ENCODE peak calls at places on chromosome 14, in four cellular contexts. A, G, R and E are unnamed samples.

GRCh38 chr14:36771256-36771655 is 109.6 kb downstream of the PAX9 start:
- DNase-seq in G (no peak), R (no peak), A (no peak), E (peak)

GRCh38 chr14:102419276-102419675 is 56.5 kb downstream of the TECPR2 start:
- DNase-seq in G (no peak), R (no peak), A (no peak), E (no peak)

GRCh38 chr14:59600211-59600945 is 23.8 kb upstream of the CCDC175 start:
- DNase-seq in G (no peak), A (no peak), R (no peak), E (no peak)

GRCh38 chr14:37709419-37710195 is 114.2 kb downstream of the TTC6 start:
- DNase-seq in A (no peak), R (no peak), G (no peak), E (peak)

GRCh38 chr14:20681348-20682126 is 2.8 kb upstream of the RNASE4 start:
- DNase-seq in G (peak), A (peak), R (peak), E (peak)

GRCh38 chr14:71076472-71076871 is 169.2 kb downstream of the PCNX1 start:
- DNase-seq in G (no peak), R (no peak), A (no peak), E (no peak)

GRCh38 chr14:85316701-85317100 is 213.2 kb upstream of the FLRT2 start:
- DNase-seq in R (no peak), G (no peak), A (no peak), E (no peak)

GRCh38 chr14:71856199-71856919 is 75.9 kb upstream of the RGS6 start:
- DNase-seq in A (no peak), R (no peak), G (no peak), E (no peak)

GRCh38 chr14:88706425-88706824 is 86.3 kb downstream of the EML5 start:
- DNase-seq in A (no peak), G (no peak), R (no peak), E (no peak)

GRCh38 chr14:64960762-64961276 is 11.3 kb downstream of the RAB15 start:
- DNase-seq in G (peak), A (peak), R (peak), E (no peak)

GRCh38 chr14:104362761-104363605 is 216.6 kb upstream of the C14orf180 start:
- DNase-seq in A (no peak), G (peak), R (no peak), E (no peak)

GRCh38 chr14:65686761-65687160 is 274.2 kb downstream of the FUT8 start:
- DNase-seq in G (no peak), A (no peak), R (no peak), E (no peak)

GRCh38 chr14:59570122-59570521 is 6.5 kb downstream of the CCDC175 start:
- DNase-seq in R (no peak), A (no peak), G (no peak), E (no peak)

GRCh38 chr14:52286659-52287649 is 19.5 kb downstream of the PTGDR start:
- DNase-seq in G (no peak), A (no peak), R (no peak), E (no peak)

GRCh38 chr14:37550511-37550910 is 44.5 kb downstream of the FOXA1 start:
- DNase-seq in R (no peak), A (no peak), G (no peak), E (no peak)

GRCh38 chr14:49972840-49973239 is 80.0 kb downstream of the ARF6 start:
- DNase-seq in R (no peak), A (no peak), G (no peak), E (peak)

GRCh38 chr14:61404637-61405036 is 83.3 kb downstream of the PRKCH start:
- DNase-seq in R (no peak), A (no peak), G (no peak), E (no peak)

GRCh38 chr14:98173291-98173690 is 1098.7 kb downstream of the BCL11B start:
- DNase-seq in A (no peak), G (no peak), R (no peak), E (no peak)

GRCh38 chr14:65164825-65165135 is 62.5 kb upstream of the MAX start:
- DNase-seq in A (no peak), R (no peak), G (no peak), E (peak)

GRCh38 chr14:30299915-30300314 is 259.0 kb upstream of the G2E3 start:
- DNase-seq in G (no peak), A (no peak), R (no peak), E (no peak)

GRCh38 chr14:55071870-55072640 is 20.6 kb downstream of the MAPK1IP1L start:
- DNase-seq in A (no peak), R (no peak), G (no peak), E (no peak)
- TF ChIP-seq FOXJ3 in A (no peak), R (no peak), G (no peak), E (no peak)

GRCh38 chr14:54685286-54685845 is 118.4 kb downstream of the SAMD4A start:
- DNase-seq in G (no peak), R (no peak), A (no peak), E (no peak)

GRCh38 chr14:54686871-54687749 is 120.2 kb downstream of the SAMD4A start:
- DNase-seq in A (no peak), R (no peak), G (no peak), E (no peak)

GRCh38 chr14:54687750-54688119 is 120.8 kb downstream of the SAMD4A start:
- DNase-seq in G (no peak), R (no peak), A (no peak), E (no peak)

GRCh38 chr14:54688229-54688628 is 121.3 kb downstream of the SAMD4A start:
- DNase-seq in R (no peak), A (no peak), G (no peak), E (no peak)

DNA sequence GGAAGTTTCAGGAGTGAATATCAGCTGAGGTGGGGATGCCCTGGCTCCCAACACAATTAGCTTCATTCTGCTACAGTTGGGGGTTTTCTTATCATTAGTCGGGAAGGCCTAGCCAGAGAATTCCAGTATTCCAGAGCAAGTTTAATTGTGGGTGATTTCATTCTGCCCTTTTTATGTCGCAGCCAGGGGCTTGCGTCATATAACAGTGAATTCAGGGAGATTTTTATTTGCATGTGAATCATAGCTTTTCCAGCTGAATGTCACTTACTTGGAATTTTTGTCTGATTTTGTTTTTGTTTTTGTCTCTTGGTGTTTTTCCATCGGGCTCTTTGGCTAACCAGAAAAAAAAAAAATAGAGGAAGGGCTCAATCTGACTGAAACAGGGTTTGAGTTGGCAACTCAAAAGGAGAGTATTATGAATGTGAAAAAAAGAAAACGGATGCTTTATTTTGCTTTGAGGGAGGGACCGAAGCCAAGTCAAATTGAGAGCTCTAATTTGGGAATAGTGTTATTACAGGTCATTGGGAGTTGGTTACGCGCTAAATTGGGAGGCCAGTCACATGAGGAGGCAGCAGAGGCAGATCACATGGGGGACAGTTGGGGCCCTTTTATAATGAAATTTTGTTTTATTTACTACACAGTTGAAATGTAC is 119.4 kb downstream of the SAMD4A start:
- DNase-seq in R (no peak), G (no peak), A (no peak), E (no peak)
- TF ChIP-seq FOXJ3 in R (no peak), G (no peak), A (no peak), E (no peak)

DNA sequence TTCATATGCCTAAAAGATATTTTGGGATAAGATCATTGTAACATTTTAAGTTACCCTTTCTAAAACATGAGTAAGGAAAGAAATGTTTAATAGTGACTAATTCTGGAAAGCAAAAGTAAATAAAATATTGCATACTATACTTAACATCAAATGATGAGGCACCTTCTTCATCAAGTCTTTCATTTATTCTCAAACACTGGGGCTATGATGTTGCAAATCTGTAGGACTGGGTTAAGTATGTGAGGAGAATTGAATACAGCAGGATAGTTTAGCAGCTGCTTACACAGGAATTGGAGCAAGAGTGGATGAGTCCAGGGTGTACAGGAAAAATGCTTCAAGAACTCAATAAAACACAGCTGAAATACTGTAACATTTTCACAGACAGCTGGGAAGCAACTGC is 97.1 kb upstream of the DACT1 start:
- DNase-seq in G (no peak), A (no peak), R (no peak), E (no peak)
- TF ChIP-seq FOXJ3 in G (no peak), A (no peak), R (no peak), E (no peak)

GRCh38 chr14:90256354-90257131 is at the start of gene PSMC1:
- DNase-seq in A (peak), R (peak), G (peak), E (peak)
- TF ChIP-seq FOXJ3 in A (no peak), R (no peak), G (no peak), E (no peak)

DNA sequence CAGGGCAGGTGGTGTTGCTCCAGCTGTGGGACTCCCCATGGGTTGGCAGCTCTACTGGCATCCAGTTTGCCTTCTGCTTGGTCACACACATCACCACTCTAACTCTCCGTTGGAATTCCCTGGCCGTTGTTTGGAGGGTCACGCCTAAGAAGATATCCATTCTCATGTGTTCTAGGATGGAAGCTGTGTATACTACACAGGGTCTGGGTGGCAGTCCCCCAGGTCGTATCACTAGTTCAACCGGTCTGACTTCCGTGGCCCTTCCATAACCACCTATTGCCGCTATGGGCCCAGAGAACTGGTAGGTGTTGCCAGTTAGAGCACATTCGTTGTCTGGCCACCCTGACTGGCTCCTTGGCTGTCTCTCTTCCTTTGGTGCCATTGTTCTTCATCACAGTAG is 456.3 kb downstream of the TMEM121 start:
- DNase-seq in A (no peak), G (no peak), R (no peak), E (no peak)
- TF ChIP-seq FOXJ3 in A (no peak), G (no peak), R (no peak), E (no peak)

GRCh38 chr14:81245771-81246170 is 25.0 kb upstream of the GTF2A1 start:
- DNase-seq in R (no peak), G (no peak), A (no peak), E (no peak)

GRCh38 chr14:81243499-81243898 is 22.7 kb upstream of the GTF2A1 start:
- DNase-seq in G (no peak), A (no peak), R (no peak), E (no peak)

GRCh38 chr14:81247271-81247766 is 26.6 kb upstream of the GTF2A1 start:
- DNase-seq in G (no peak), R (no peak), A (no peak), E (no peak)

GRCh38 chr14:81252278-81252677 is 31.5 kb upstream of the GTF2A1 start:
- DNase-seq in G (no peak), A (no peak), R (no peak), E (no peak)

DNA sequence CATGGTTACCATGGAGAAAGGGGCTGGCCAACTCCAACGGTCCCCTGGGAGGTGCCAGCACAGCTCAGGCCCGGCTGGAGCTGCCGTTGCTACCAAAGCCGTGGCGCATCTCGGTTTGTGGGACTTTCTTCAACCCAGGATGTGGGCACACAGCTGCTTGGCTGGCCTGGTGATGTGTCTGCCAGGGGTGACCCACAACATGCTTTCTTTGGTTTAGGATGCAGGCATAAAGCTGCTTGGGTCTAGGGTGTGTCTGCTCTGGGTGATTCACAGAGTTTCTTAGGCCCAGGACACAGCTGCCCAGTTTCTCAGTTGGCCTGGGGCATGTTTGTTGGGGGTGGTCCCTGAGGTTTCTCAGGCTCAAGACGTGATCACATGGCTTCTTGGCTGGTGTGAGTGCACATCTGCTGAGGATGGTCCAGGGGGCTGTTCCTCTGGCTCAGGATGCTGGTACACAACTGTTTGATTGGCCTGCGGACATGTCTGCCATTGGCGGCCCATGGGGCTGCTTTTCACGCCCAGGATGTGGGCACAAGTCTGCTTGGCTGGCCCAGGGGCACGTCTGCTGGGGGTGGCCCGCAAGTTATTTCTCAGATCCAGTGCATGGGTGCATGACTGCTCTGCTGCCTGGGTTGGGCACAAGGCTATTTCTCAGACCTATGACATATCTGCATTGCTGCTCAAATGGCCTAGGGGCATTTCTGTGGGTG is 26.0 kb upstream of the GTF2A1 start:
- DNase-seq in A (no peak), R (no peak), G (no peak), E (no peak)
- TF ChIP-seq FOXJ3 in A (no peak), R (no peak), G (no peak), E (no peak)

GRCh38 chr14:54894995-54895394 is 7.6 kb downstream of the GCH1 start:
- DNase-seq in R (no peak), G (no peak), A (no peak), E (no peak)
- TF ChIP-seq FOXJ3 in R (no peak), G (no peak), A (no peak), E (no peak)

DNA sequence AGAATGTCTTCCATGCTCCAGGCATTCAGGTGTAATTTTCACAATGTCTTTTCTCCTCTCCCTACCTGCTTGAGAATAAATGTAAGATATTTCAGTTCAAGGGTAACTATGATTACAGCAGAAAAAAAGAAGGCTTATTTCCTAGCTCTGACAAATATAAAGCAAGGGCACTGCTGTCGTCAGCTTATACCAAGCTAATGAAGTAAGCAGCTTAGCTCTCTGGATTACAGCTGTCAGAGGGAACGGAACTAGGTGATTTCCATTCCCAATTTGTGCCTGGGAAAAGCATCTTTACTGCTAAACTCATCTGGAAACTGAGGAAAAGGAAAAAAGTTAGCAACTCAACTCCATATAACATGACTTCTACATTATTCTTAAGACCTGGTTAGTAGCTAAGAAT is 56.5 kb downstream of the ZFYVE26 start:
- DNase-seq in A (no peak), R (no peak), G (no peak), E (no peak)
- TF ChIP-seq FOXJ3 in A (no peak), R (no peak), G (no peak), E (no peak)

GRCh38 chr14:23307687-23308644 is 1.3 kb downstream of the BCL2L2 start:
- DNase-seq in A (no peak), G (no peak), R (no peak), E (no peak)

GRCh38 chr14:23306412-23307145 is at the start of gene BCL2L2:
- DNase-seq in G (peak), A (peak), R (peak), E (peak)

GRCh38 chr14:23307146-23307447 is 464 bp downstream of the BCL2L2 start:
- DNase-seq in G (no peak), R (no peak), A (no peak), E (no peak)

GRCh38 chr14:23308721-23309445 is 2.2 kb downstream of the BCL2L2 start:
- DNase-seq in A (no peak), G (no peak), R (no peak), E (no peak)

GRCh38 chr14:23306113-23306411 is 571 bp upstream of the BCL2L2 start:
- DNase-seq in G (no peak), A (no peak), R (no peak), E (no peak)
- TF ChIP-seq FOXJ3 in G (no peak), A (no peak), R (no peak), E (no peak)